ENCODE peak calls at places on chromosomes 5 and 9, in seven cellular contexts. S, V, Y, Z, T, U and D are unnamed samples.

GRCh38 chr9:115715656-115716055 is 437.9 kb upstream of the PAPPA start:
- DNase-seq in S (no peak), T (no peak), V (no peak), Y (no peak), U (peak), Z (no peak), D (peak)

GRCh38 chr5:139178948-139179347 is 19.2 kb downstream of the SIL1 start:
- DNase-seq in Y (no peak), U (peak), Z (no peak), V (no peak), S (peak), T (no peak), D (peak)

GRCh38 chr5:168746893-168747640 is 167.9 kb upstream of the PANK3 start:
- DNase-seq in Y (no peak), U (no peak), S (no peak), V (no peak), Z (no peak), T (no peak), D (no peak)

GRCh38 chr5:169797577-169797976 is 160.5 kb downstream of the DOCK2 start:
- DNase-seq in V (no peak), U (no peak), T (no peak), S (no peak), Z (no peak), Y (no peak), D (no peak)

GRCh38 chr9:89544280-89544664 is 46.4 kb upstream of the SEMA4D start:
- DNase-seq in Z (no peak), U (no peak), T (no peak), V (no peak), S (no peak), Y (no peak), D (no peak)

GRCh38 chr9:126454250-126454649 is 127.6 kb downstream of the MVB12B start:
- DNase-seq in V (no peak), Z (no peak), U (no peak), Y (no peak), T (no peak), S (no peak), D (no peak)

GRCh38 chr5:6464441-6464840 is 15.8 kb downstream of the UBE2QL1 start:
- DNase-seq in U (no peak), T (no peak), Y (no peak), Z (no peak), S (no peak), V (no peak), D (no peak)

GRCh38 chr5:111584651-111585050 is 72.3 kb upstream of the STARD4 start:
- DNase-seq in Z (peak), T (no peak), V (no peak), U (peak), S (peak), Y (no peak), D (peak)

GRCh38 chr9:127637322-127637847 is 25.3 kb downstream of the STXBP1 start:
- DNase-seq in Z (no peak), T (no peak), Y (no peak), S (peak), V (no peak), U (peak), D (peak)

GRCh38 chr9:134570726-134571325 is 70.8 kb upstream of the COL5A1 start:
- DNase-seq in V (no peak), U (no peak), T (no peak), Y (no peak), S (no peak), Z (no peak), D (no peak)

GRCh38 chr5:168064933-168065622 is 226.4 kb upstream of the WWC1 start:
- DNase-seq in Z (no peak), U (no peak), S (no peak), V (no peak), T (no peak), Y (no peak), D (no peak)

GRCh38 chr5:87885727-87886126 is 382.9 kb downstream of the TMEM161B start:
- DNase-seq in T (peak), U (no peak), V (no peak), S (no peak), Y (no peak), Z (no peak), D (no peak)

GRCh38 chr9:2018764-2019548 is 3.8 kb downstream of the SMARCA2 start:
- DNase-seq in T (no peak), U (no peak), V (no peak), Z (no peak), S (no peak), Y (peak), D (no peak)

GRCh38 chr5:172745836-172746235 is 25.2 kb downstream of the DUSP1 start:
- DNase-seq in U (no peak), V (no peak), Y (no peak), T (no peak), Z (no peak), S (no peak), D (no peak)

GRCh38 chr9:125203259-125203658 is 2.9 kb downstream of the RABEPK start:
- DNase-seq in Y (no peak), V (no peak), Z (no peak), U (no peak), S (peak), T (no peak), D (no peak)

GRCh38 chr9:104280216-104280585 is 186.1 kb downstream of the SMC2 start:
- DNase-seq in V (no peak), Z (no peak), U (no peak), T (no peak), Y (no peak), S (peak), D (peak)

GRCh38 chr9:98365227-98365669 is 109.8 kb upstream of the TBC1D2 start:
- DNase-seq in Z (peak), V (no peak), Y (no peak), S (peak), T (no peak), U (peak), D (peak)

GRCh38 chr9:130114741-130115140 is 57.5 kb upstream of the NCS1 start:
- DNase-seq in V (no peak), U (no peak), T (no peak), S (no peak), Z (no peak), Y (no peak), D (no peak)